ENCODE peak calls at places on chromosomes 11 and 22, in four cellular contexts. M is HCT116, Y is GM12878, F is HepG2. I is an unnamed sample.

GRCh38 chr11:69654660-69655478 is 13.9 kb downstream of the CCND1 start:
- DNase-seq in M (no peak), Y (no peak), F (peak; percentile 94), I (peak; percentile 86)

GRCh38 chr11:16297332-16297731 is 59.0 kb downstream of the SOX6 start:
- DNase-seq in F (no peak), M (no peak), Y (no peak), I (no peak)

GRCh38 chr22:40263191-40263590 is 83.1 kb upstream of the ADSL start:
- DNase-seq in Y (no peak), M (no peak), F (no peak), I (no peak)

GRCh38 chr22:40403651-40404050 is 33.3 kb downstream of the SGSM3 start:
- DNase-seq in M (no peak), F (no peak), Y (no peak), I (no peak)

GRCh38 chr22:47042861-47043496 is 280.5 kb downstream of the TBC1D22A start:
- DNase-seq in M (no peak), F (no peak), Y (no peak), I (no peak)

GRCh38 chr11:13302440-13302958 is 24.9 kb downstream of the BMAL1 start:
- DNase-seq in F (no peak), M (no peak), Y (no peak), I (no peak)

GRCh38 chr11:67404515-67405195 is 772 bp downstream of the TBC1D10C start:
- DNase-seq in Y (no peak), F (no peak), M (no peak), I (no peak)

GRCh38 chr11:132793831-132794230 is 738.5 kb downstream of the OPCML start:
- DNase-seq in M (no peak), F (no peak), Y (no peak), I (no peak)

GRCh38 chr11:10655931-10656576 is 37.5 kb downstream of the IRAG1 start:
- DNase-seq in M (no peak), F (no peak), Y (no peak), I (no peak)

GRCh38 chr22:31915499-31916065 is 28.8 kb upstream of the YWHAH start:
- DNase-seq in F (no peak), M (no peak), Y (no peak), I (no peak)

GRCh38 chr11:113162590-113162961 is 151.8 kb upstream of the TTC12 start:
- DNase-seq in F (no peak), Y (no peak), M (no peak), I (peak; percentile 28)

GRCh38 chr11:18384157-18384641 is 10.2 kb upstream of the LDHA start:
- DNase-seq in F (peak; percentile 80), Y (peak; percentile 51), M (no peak), I (peak; percentile 79)

GRCh38 chr11:10293423-10294288 is at the start of gene SBF2:
- DNase-seq in F (peak; percentile 69), M (no peak), Y (no peak), I (peak; percentile 73)

GRCh38 chr22:50236731-50237409 is 8.0 kb downstream of the TUBGCP6 start:
- DNase-seq in M (no peak), Y (no peak), F (no peak), I (peak; percentile 52)

GRCh38 chr11:82854242-82854641 is 46.0 kb downstream of the PRCP start:
- DNase-seq in Y (no peak), M (no peak), F (no peak), I (no peak)

GRCh38 chr11:76788661-76789442 is 5.7 kb downstream of the TSKU start:
- DNase-seq in Y (no peak), F (peak; percentile 66), M (peak; percentile 85), I (peak; percentile 100)

GRCh38 chr22:20237480-20238440 is 30.4 kb downstream of the RTN4R start:
- DNase-seq in M (no peak), F (no peak), Y (no peak), I (no peak)
- TF ChIP-seq JUND in M (no peak), F (no peak), Y (no peak), I (no peak)

GRCh38 chr22:36367479-36367878 is 20.3 kb downstream of the MYH9 start:
- DNase-seq in Y (no peak), F (no peak), M (no peak), I (no peak)

GRCh38 chr22:36368359-36368983 is 19.3 kb downstream of the MYH9 start:
- DNase-seq in F (peak; percentile 72), M (no peak), Y (no peak), I (peak; percentile 74)

GRCh38 chr22:36367066-36367465 is 20.7 kb downstream of the MYH9 start:
- DNase-seq in Y (no peak), F (no peak), M (no peak), I (no peak)

GRCh38 chr22:36369922-36370781 is 17.6 kb downstream of the MYH9 start:
- DNase-seq in M (no peak), Y (no peak), F (peak; percentile 72), I (no peak)

GRCh38 chr22:36369004-36369921 is 18.5 kb downstream of the MYH9 start:
- DNase-seq in M (no peak), Y (no peak), F (no peak), I (no peak)
- TF ChIP-seq JUND in M (no peak), Y (no peak), F (no peak), I (no peak)

DNA sequence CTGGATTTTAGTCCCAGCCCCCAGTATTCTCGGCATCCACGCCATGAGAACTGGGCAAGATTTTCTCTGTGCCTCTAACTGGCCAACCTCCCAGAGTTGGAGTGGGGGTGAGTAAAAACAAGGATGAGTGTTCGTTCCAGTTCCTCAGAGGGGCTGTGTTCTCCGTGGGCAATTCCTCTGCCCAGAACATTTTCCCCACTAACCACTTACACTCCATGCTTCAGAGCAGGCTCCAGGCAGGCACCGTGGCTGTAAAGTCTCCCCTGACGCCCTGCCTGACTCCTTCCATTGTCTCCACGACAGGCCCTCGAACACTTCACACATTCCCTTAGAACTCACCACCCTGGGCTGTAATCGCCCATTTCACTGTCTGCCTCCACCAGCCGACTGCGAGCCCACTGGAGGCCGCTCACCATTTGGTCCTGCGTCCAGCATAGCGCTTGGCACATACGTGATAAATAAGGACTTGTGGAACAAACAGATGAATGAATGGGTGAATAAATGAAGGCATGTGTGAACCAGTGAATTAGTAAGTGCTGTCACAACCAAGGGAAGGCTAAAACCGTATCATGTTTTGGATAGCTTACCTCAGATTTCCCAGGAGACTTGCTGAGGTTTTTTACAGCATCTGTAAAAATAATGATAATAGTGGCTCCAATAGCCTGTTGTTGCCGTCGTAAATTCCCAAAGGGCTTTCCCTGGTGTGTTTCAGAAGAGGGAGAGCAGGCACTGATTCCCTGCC is 6.1 kb downstream of the APLNR start:
- DNase-seq in F (no peak), M (no peak), Y (no peak), I (no peak)
- TF ChIP-seq JUND in F (no peak), M (no peak), Y (no peak), I (no peak)

DNA sequence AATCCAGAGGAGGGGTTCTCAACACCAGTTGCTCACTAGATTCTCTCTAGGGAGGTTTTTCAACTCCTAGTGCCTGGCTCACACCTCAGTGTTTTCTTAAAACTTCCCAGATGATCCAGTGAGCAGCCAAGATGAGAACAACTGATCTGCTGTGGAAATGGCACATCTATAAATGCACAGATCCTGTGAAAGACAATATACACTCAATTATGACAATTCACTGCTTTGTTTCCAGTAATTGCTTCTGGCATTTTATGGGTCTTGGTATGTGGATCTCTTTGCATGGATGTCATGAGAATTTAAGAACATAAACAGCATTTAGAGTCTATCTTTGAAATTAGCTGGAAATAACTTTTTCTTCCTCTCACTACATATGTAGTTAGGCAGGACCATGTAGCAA is 45.1 kb upstream of the PRSS23 start:
- DNase-seq in F (no peak), Y (no peak), M (no peak), I (no peak)
- TF ChIP-seq JUND in F (no peak), Y (no peak), M (no peak), I (no peak)

GRCh38 chr11:44304091-44305084 is 5.6 kb downstream of the ALX4 start:
- DNase-seq in Y (no peak), F (no peak), M (no peak), I (no peak)

GRCh38 chr11:44303401-44303938 is 6.5 kb downstream of the ALX4 start:
- DNase-seq in F (no peak), Y (no peak), M (no peak), I (no peak)

GRCh38 chr11:44301856-44302231 is 8.1 kb downstream of the ALX4 start:
- DNase-seq in Y (no peak), F (no peak), M (peak; percentile 7), I (no peak)

GRCh38 chr11:44298862-44299261 is 11.1 kb downstream of the ALX4 start:
- DNase-seq in F (no peak), Y (no peak), M (no peak), I (peak; percentile 29)

DNA sequence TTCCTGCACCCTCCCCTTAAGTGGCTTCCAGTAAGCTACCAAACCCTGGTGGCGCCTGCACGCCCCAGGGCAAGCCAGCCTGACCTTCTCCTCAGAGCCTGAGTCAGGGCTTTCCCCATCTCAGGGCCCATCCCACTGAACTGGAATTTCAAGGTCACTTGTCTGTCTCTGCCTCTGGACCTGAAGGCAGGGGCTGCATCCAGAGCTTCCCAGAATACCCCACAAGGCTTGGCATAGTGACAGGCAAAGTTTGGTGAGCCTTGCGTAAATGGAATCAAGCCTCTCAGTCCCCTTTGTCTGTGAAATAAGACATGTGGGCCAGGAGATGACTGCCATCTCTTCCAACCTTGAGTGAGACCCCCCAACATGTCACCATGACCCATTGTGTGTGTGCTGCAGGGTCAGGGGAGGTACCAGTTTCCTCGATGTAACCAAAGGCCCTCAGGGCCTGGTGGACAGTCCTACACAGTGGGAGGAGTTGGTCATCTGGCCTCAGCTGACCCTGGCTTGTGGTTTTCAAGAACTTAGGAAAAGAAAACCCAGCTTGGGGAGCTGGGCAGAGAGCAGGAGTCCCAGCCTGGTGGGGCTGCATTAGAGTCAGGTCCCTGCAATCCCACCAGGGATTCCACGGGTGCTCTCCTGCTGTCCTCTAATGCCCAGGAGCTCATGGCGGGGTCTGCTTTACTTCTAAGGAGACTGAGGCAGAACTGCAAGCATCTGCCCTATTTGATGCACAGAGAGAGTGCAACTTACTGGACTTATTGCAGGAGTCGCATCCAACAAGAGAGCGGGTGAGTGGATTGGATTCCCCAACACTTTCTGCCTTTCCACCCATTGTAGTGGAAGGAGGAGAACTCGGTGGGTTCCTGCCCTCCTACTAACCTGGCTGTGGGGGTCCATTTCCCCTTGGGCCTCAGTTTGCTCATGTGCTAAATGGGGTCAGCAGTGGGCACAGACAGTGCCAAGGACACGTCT is 8.8 kb downstream of the ALX4 start:
- DNase-seq in M (no peak), Y (no peak), F (no peak), I (peak; percentile 49)
- TF ChIP-seq JUND in M (no peak), Y (no peak), F (no peak), I (no peak)

GRCh38 chr11:112113539-112114457 is 27.1 kb downstream of the SDHD start:
- DNase-seq in Y (no peak), M (peak; percentile 49), F (peak; percentile 54), I (peak; percentile 39)
- TF ChIP-seq JUND in Y (no peak), M (no peak), F (no peak), I (no peak)

DNA sequence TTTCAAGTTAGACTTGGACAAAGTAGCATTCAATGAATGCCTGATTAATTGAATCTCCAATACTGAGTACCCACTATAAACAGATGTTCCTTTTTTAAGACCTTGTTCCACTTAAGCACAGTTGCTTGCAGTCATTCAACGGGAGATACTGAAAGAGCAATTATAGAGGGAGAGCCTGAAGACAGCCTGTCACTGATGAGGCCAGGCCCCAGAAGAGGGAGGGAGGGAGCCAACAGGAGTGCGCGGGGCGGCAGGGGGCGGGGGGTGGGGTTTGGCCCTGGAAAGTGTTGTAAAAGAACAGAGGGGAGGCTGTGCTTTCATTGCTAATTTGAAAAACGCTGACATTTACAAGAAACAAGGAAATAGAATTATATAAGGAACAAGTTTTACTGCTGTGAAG is 53.1 kb downstream of the MAP6 start:
- DNase-seq in F (no peak), M (no peak), Y (no peak), I (no peak)
- TF ChIP-seq JUND in F (no peak), M (no peak), Y (no peak), I (no peak)

I was measured in T47D.